ENCODE peak calls at places on chromosomes 6 and 20, in seven cellular contexts. W, Q, S, F, A, P and G are unnamed samples.

GRCh38 chr6:74899416-74899815 is 306.4 kb downstream of the COL12A1 start:
- DNase-seq in A (peak), F (no peak), P (peak), W (no peak), Q (no peak), S (no peak), G (no peak)

GRCh38 chr20:872855-873520 is 39.5 kb downstream of the FAM110A start:
- DNase-seq in S (no peak), A (no peak), W (no peak), P (no peak), F (no peak), Q (no peak), G (peak)

GRCh38 chr20:1302578-1303541 is 26.1 kb downstream of the SDCBP2 start:
- DNase-seq in W (no peak), P (no peak), Q (no peak), S (no peak), A (peak), F (no peak), G (no peak)

GRCh38 chr20:50305636-50306477 is 115.2 kb downstream of the CEBPB start:
- DNase-seq in A (no peak), W (no peak), P (peak), Q (no peak), S (no peak), F (no peak), G (no peak)

GRCh38 chr20:23294166-23294565 is 56.4 kb upstream of the NXT1 start:
- DNase-seq in S (no peak), P (no peak), Q (no peak), W (no peak), F (no peak), A (no peak), G (no peak)

GRCh38 chr20:8790442-8791074 is 278.3 kb upstream of the PLCB4 start:
- DNase-seq in W (peak), P (peak), F (no peak), A (peak), S (peak), Q (peak), G (no peak)

GRCh38 chr20:7269452-7269851 is 502.0 kb downstream of the BMP2 start:
- DNase-seq in P (no peak), S (no peak), A (no peak), F (no peak), W (no peak), Q (no peak), G (no peak)

GRCh38 chr6:55825402-55826051 is 49.9 kb downstream of the BMP5 start:
- DNase-seq in W (no peak), Q (no peak), F (no peak), A (peak), S (peak), P (peak), G (no peak)

GRCh38 chr6:5855787-5856186 is 150.9 kb downstream of the NRN1 start:
- DNase-seq in A (no peak), Q (no peak), S (no peak), W (no peak), P (no peak), F (no peak), G (no peak)

GRCh38 chr20:37526839-37527637 is 638 bp downstream of the BLCAP start:
- DNase-seq in S (peak), F (no peak), A (peak), P (no peak), Q (no peak), W (no peak), G (no peak)

GRCh38 chr6:48423640-48424365 is 312.8 kb upstream of the PTCHD4 start:
- DNase-seq in A (no peak), Q (no peak), W (no peak), P (no peak), F (no peak), S (no peak), G (no peak)

GRCh38 chr20:46145646-46146045 is 27.5 kb downstream of the CD40 start:
- DNase-seq in F (no peak), P (no peak), A (no peak), W (no peak), Q (no peak), S (no peak), G (no peak)

GRCh38 chr6:107607109-107607508 is 117.2 kb downstream of the SOBP start:
- DNase-seq in F (no peak), Q (no peak), W (no peak), S (peak), A (no peak), P (no peak), G (no peak)

GRCh38 chr6:81895511-81896185 is 143.2 kb upstream of the TENT5A start:
- DNase-seq in Q (no peak), A (no peak), W (no peak), F (no peak), P (peak), S (no peak), G (no peak)

GRCh38 chr6:149246691-149247384 is 70.7 kb upstream of the TAB2 start:
- DNase-seq in A (no peak), P (no peak), S (peak), Q (peak), W (no peak), F (no peak), G (no peak)

GRCh38 chr6:168101201-168102092 is 22.4 kb upstream of the FRMD1 start:
- DNase-seq in A (no peak), P (no peak), Q (no peak), S (no peak), F (no peak), W (no peak), G (no peak)

GRCh38 chr6:17494919-17495318 is 101.5 kb downstream of the CAP2 start:
- DNase-seq in A (no peak), Q (no peak), F (no peak), P (no peak), S (no peak), W (no peak), G (no peak)

GRCh38 chr6:134577998-134578397 is 260.1 kb upstream of the SGK1 start:
- DNase-seq in F (no peak), W (no peak), Q (no peak), P (no peak), A (peak), S (no peak), G (no peak)

GRCh38 chr20:43751167-43752050 is 24.6 kb upstream of the GTSF1L start:
- DNase-seq in W (no peak), F (no peak), S (no peak), P (peak), A (no peak), Q (no peak), G (no peak)

GRCh38 chr6:103797738-103798137 is 1062.0 kb downstream of the HACE1 start:
- DNase-seq in A (peak), W (no peak), S (no peak), F (no peak), Q (peak), P (no peak), G (no peak)

GRCh38 chr6:74554041-74554440 is 651.8 kb downstream of the COL12A1 start:
- DNase-seq in S (no peak), A (no peak), P (no peak), F (no peak), W (no peak), Q (no peak), G (no peak)

GRCh38 chr6:3438190-3439167 is 18.4 kb downstream of the SLC22A23 start:
- DNase-seq in A (no peak), P (peak), F (no peak), S (no peak), Q (no peak), W (no peak), G (no peak)

GRCh38 chr20:20452254-20452676 is 84.4 kb downstream of the INSM1 start:
- DNase-seq in A (no peak), F (peak), Q (no peak), S (peak), P (no peak), W (peak), G (peak)

GRCh38 chr6:25103603-25104002 is 167.8 kb upstream of the RIPOR2 start:
- DNase-seq in W (no peak), P (no peak), Q (no peak), F (no peak), A (no peak), S (no peak), G (no peak)

GRCh38 chr6:41894366-41895299 is 542 bp downstream of the USP49 start:
- DNase-seq in W (peak), F (no peak), P (no peak), S (no peak), A (peak), Q (peak), G (no peak)

GRCh38 chr6:151731313-151731712 is 76.2 kb upstream of the ESR1 start:
- DNase-seq in A (no peak), P (no peak), S (no peak), F (no peak), W (no peak), Q (no peak), G (no peak)

GRCh38 chr20:46220808-46221207 is 87.5 kb downstream of the CDH22 start:
- DNase-seq in Q (no peak), W (peak), A (peak), S (no peak), P (no peak), F (no peak), G (peak)